ENCODE peak calls at places on chromosomes 3 and 15, in ten cellular contexts. One of them, this sample, is unnamed.

GRCh38 chr15:77633134-77633912 is 611 bp upstream of the LINGO1 start:
- DNase-seq in HFFc6: peak
- DNase-seq in GM20000: peak
- DNase-seq in A549: peak
- DNase-seq in endothelial cell of umbilical vein: peak
- DNase-seq in fibroblast of the aortic adventitia: peak
- DNase-seq in brain microvascular endothelial cell: peak
- DNase-seq in endothelial cell: peak
- DNase-seq in spleen: peak
- DNase-seq in fibroblast of pulmonary artery: peak
- DNase-seq in this sample: peak

GRCh38 chr3:150455341-150455740 is 47.2 kb downstream of the TSC22D2 start:
- DNase-seq in HFFc6: no peak
- DNase-seq in GM20000: no peak
- DNase-seq in A549: no peak
- DNase-seq in endothelial cell of umbilical vein: no peak
- DNase-seq in fibroblast of the aortic adventitia: no peak
- DNase-seq in brain microvascular endothelial cell: no peak
- DNase-seq in endothelial cell: no peak
- DNase-seq in spleen: no peak
- DNase-seq in fibroblast of pulmonary artery: no peak
- DNase-seq in this sample: no peak

GRCh38 chr3:108036984-108037741 is 53.7 kb downstream of the CD47 start:
- DNase-seq in HFFc6: peak
- DNase-seq in GM20000: peak
- DNase-seq in A549: no peak
- DNase-seq in endothelial cell of umbilical vein: no peak
- DNase-seq in fibroblast of the aortic adventitia: no peak
- DNase-seq in brain microvascular endothelial cell: no peak
- DNase-seq in endothelial cell: no peak
- DNase-seq in spleen: no peak
- DNase-seq in fibroblast of pulmonary artery: peak
- DNase-seq in this sample: no peak

GRCh38 chr3:58422756-58423324 is 10.8 kb downstream of the PDHB start:
- DNase-seq in HFFc6: no peak
- DNase-seq in GM20000: no peak
- DNase-seq in A549: peak
- DNase-seq in endothelial cell of umbilical vein: no peak
- DNase-seq in fibroblast of the aortic adventitia: peak
- DNase-seq in brain microvascular endothelial cell: no peak
- DNase-seq in endothelial cell: no peak
- DNase-seq in spleen: no peak
- DNase-seq in fibroblast of pulmonary artery: peak
- DNase-seq in this sample: no peak

GRCh38 chr15:29040367-29040745 is 154.6 kb downstream of the APBA2 start:
- DNase-seq in HFFc6: no peak
- DNase-seq in GM20000: no peak
- DNase-seq in A549: no peak
- DNase-seq in endothelial cell of umbilical vein: no peak
- DNase-seq in fibroblast of the aortic adventitia: peak
- DNase-seq in brain microvascular endothelial cell: peak
- DNase-seq in endothelial cell: no peak
- DNase-seq in spleen: no peak
- DNase-seq in fibroblast of pulmonary artery: peak
- DNase-seq in this sample: no peak

GRCh38 chr15:69660114-69660513 is 207.5 kb downstream of the RPLP1 start:
- DNase-seq in HFFc6: no peak
- DNase-seq in GM20000: no peak
- DNase-seq in A549: no peak
- DNase-seq in endothelial cell of umbilical vein: no peak
- DNase-seq in fibroblast of the aortic adventitia: no peak
- DNase-seq in brain microvascular endothelial cell: no peak
- DNase-seq in endothelial cell: no peak
- DNase-seq in spleen: no peak
- DNase-seq in fibroblast of pulmonary artery: no peak
- DNase-seq in this sample: no peak

GRCh38 chr3:7960601-7961000 is 541.0 kb upstream of the LMCD1 start:
- DNase-seq in HFFc6: no peak
- DNase-seq in GM20000: no peak
- DNase-seq in A549: no peak
- DNase-seq in endothelial cell of umbilical vein: no peak
- DNase-seq in fibroblast of the aortic adventitia: no peak
- DNase-seq in brain microvascular endothelial cell: no peak
- DNase-seq in endothelial cell: no peak
- DNase-seq in spleen: no peak
- DNase-seq in fibroblast of pulmonary artery: no peak
- DNase-seq in this sample: no peak

GRCh38 chr3:186002884-186003472 is 65.2 kb upstream of the TRA2B start:
- DNase-seq in HFFc6: peak
- DNase-seq in GM20000: no peak
- DNase-seq in A549: peak
- DNase-seq in endothelial cell of umbilical vein: peak
- DNase-seq in fibroblast of the aortic adventitia: no peak
- DNase-seq in brain microvascular endothelial cell: no peak
- DNase-seq in endothelial cell: no peak
- DNase-seq in spleen: no peak
- DNase-seq in fibroblast of pulmonary artery: peak
- DNase-seq in this sample: no peak

GRCh38 chr3:60277376-60277800 is 973.9 kb downstream of the FHIT start:
- DNase-seq in HFFc6: no peak
- DNase-seq in GM20000: no peak
- DNase-seq in A549: no peak
- DNase-seq in endothelial cell of umbilical vein: no peak
- DNase-seq in fibroblast of the aortic adventitia: no peak
- DNase-seq in brain microvascular endothelial cell: no peak
- DNase-seq in endothelial cell: no peak
- DNase-seq in spleen: no peak
- DNase-seq in fibroblast of pulmonary artery: no peak
- DNase-seq in this sample: no peak

GRCh38 chr15:70810916-70811578 is 42.9 kb downstream of the LARP6 start:
- DNase-seq in HFFc6: no peak
- DNase-seq in GM20000: no peak
- DNase-seq in A549: no peak
- DNase-seq in endothelial cell of umbilical vein: no peak
- DNase-seq in fibroblast of the aortic adventitia: no peak
- DNase-seq in brain microvascular endothelial cell: no peak
- DNase-seq in endothelial cell: no peak
- DNase-seq in spleen: peak
- DNase-seq in fibroblast of pulmonary artery: no peak
- DNase-seq in this sample: no peak

GRCh38 chr3:169526246-169526645 is 137.3 kb downstream of the MECOM start:
- DNase-seq in HFFc6: no peak
- DNase-seq in GM20000: no peak
- DNase-seq in A549: no peak
- DNase-seq in endothelial cell of umbilical vein: peak
- DNase-seq in fibroblast of the aortic adventitia: peak
- DNase-seq in brain microvascular endothelial cell: no peak
- DNase-seq in endothelial cell: no peak
- DNase-seq in spleen: no peak
- DNase-seq in fibroblast of pulmonary artery: no peak
- DNase-seq in this sample: no peak

DNA sequence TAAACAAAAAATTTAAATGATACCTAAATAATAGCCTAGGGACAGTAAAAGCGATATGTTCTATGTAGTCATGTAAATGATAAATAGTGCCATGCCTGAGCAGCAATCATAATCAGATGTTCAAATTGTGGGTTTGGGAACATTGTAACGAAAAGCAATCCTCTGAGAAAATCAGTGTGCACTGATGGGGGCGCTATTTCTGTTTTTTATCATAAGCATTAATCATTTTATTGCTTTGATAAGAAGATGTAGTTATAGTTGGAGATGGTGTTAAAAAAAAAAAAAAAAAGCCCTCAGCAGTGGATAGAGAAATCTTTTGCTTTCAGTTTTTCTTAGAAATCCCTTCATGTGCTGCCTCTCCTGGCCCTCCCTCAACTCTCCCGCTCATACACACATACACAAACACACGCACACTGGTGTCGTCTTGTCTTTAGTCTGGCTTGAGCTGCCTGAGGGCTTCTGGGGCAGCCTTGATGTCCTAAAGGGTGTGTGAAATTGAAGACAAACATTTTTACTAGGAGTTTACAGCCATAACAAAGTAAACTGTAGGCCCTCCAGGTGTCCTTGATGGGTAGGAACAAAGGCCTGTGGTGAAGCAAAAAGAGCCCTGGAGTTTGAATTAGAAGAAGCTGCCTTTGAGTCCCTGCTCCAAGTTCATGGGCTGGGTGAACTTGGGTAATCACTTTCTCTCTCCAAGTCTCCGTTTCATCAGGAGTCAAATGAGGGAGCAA is 428.1 kb downstream of the SOX2 start:
- DNase-seq in HFFc6: no peak
- DNase-seq in GM20000: no peak
- DNase-seq in A549: no peak
- DNase-seq in endothelial cell of umbilical vein: no peak
- DNase-seq in fibroblast of the aortic adventitia: no peak
- DNase-seq in brain microvascular endothelial cell: no peak
- DNase-seq in endothelial cell: no peak
- DNase-seq in spleen: no peak
- DNase-seq in fibroblast of pulmonary artery: no peak
- DNase-seq in this sample: no peak
- TF ChIP-seq CTCF in HFFc6: no peak
- TF ChIP-seq CTCF in GM20000: no peak
- TF ChIP-seq CTCF in A549: no peak
- TF ChIP-seq CTCF in endothelial cell of umbilical vein: no peak
- TF ChIP-seq CTCF in fibroblast of the aortic adventitia: no peak
- TF ChIP-seq CTCF in brain microvascular endothelial cell: no peak
- TF ChIP-seq CTCF in endothelial cell: peak
- TF ChIP-seq CTCF in spleen: no peak
- TF ChIP-seq CTCF in fibroblast of pulmonary artery: no peak
- TF ChIP-seq CTCF in this sample: no peak

GRCh38 chr15:91258436-91258779 is 158.4 kb downstream of the SV2B start:
- DNase-seq in HFFc6: no peak
- DNase-seq in GM20000: peak
- DNase-seq in A549: peak
- DNase-seq in endothelial cell of umbilical vein: no peak
- DNase-seq in fibroblast of the aortic adventitia: no peak
- DNase-seq in brain microvascular endothelial cell: no peak
- DNase-seq in endothelial cell: peak
- DNase-seq in spleen: no peak
- DNase-seq in fibroblast of pulmonary artery: no peak
- DNase-seq in this sample: peak
- TF ChIP-seq CTCF in HFFc6: peak
- TF ChIP-seq CTCF in GM20000: no peak
- TF ChIP-seq CTCF in A549: no peak
- TF ChIP-seq CTCF in endothelial cell of umbilical vein: no peak
- TF ChIP-seq CTCF in fibroblast of the aortic adventitia: no peak
- TF ChIP-seq CTCF in brain microvascular endothelial cell: peak
- TF ChIP-seq CTCF in endothelial cell: peak
- TF ChIP-seq CTCF in spleen: no peak
- TF ChIP-seq CTCF in fibroblast of pulmonary artery: no peak
- TF ChIP-seq CTCF in this sample: peak

GRCh38 chr3:126995926-126996512 is 13.1 kb downstream of the PLXNA1 start:
- DNase-seq in HFFc6: no peak
- DNase-seq in GM20000: no peak
- DNase-seq in A549: no peak
- DNase-seq in endothelial cell of umbilical vein: no peak
- DNase-seq in fibroblast of the aortic adventitia: no peak
- DNase-seq in brain microvascular endothelial cell: no peak
- DNase-seq in endothelial cell: no peak
- DNase-seq in spleen: no peak
- DNase-seq in fibroblast of pulmonary artery: no peak
- DNase-seq in this sample: no peak
- TF ChIP-seq CTCF in HFFc6: peak
- TF ChIP-seq CTCF in GM20000: peak
- TF ChIP-seq CTCF in A549: no peak
- TF ChIP-seq CTCF in endothelial cell of umbilical vein: peak
- TF ChIP-seq CTCF in fibroblast of the aortic adventitia: no peak
- TF ChIP-seq CTCF in brain microvascular endothelial cell: peak
- TF ChIP-seq CTCF in endothelial cell: no peak
- TF ChIP-seq CTCF in spleen: no peak
- TF ChIP-seq CTCF in fibroblast of pulmonary artery: peak
- TF ChIP-seq CTCF in this sample: no peak

DNA sequence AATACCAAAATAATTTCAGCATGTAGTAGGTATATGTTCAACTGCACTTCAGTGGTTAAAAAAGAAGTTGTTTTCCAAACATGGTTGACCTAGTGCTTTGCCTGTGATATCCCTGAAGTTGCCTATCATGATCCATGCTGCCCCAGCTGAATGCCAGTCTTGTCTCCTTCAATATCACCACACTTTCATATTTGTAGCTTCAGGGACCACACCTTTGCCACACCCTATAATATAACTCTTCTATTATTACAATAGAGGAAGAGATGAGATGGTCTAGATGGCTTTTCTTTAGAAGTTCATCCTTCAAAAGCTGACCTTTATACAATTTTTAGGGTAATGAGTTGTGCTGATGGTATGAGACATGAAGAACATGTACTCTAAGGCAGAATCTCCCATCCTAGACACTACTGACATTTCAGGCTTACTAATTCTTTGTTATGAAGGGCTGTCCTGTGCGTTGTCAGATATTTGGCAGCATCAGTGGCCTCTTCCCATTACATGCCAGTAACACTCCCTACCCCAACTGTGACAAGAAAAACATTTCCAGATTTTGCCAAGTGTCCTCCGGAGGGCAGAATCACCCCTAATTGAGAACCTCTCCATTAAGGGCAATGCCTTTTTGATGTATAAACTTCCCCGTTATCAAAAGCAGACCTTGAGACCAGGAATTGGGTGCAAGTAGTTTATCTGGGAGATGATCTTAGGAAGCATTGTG is 76.2 kb upstream of the PLCL2 start:
- DNase-seq in HFFc6: no peak
- DNase-seq in GM20000: no peak
- DNase-seq in A549: no peak
- DNase-seq in endothelial cell of umbilical vein: no peak
- DNase-seq in fibroblast of the aortic adventitia: no peak
- DNase-seq in brain microvascular endothelial cell: no peak
- DNase-seq in endothelial cell: no peak
- DNase-seq in spleen: no peak
- DNase-seq in fibroblast of pulmonary artery: no peak
- DNase-seq in this sample: no peak
- TF ChIP-seq CTCF in HFFc6: no peak
- TF ChIP-seq CTCF in GM20000: no peak
- TF ChIP-seq CTCF in A549: no peak
- TF ChIP-seq CTCF in endothelial cell of umbilical vein: no peak
- TF ChIP-seq CTCF in fibroblast of the aortic adventitia: no peak
- TF ChIP-seq CTCF in brain microvascular endothelial cell: no peak
- TF ChIP-seq CTCF in endothelial cell: no peak
- TF ChIP-seq CTCF in spleen: no peak
- TF ChIP-seq CTCF in fibroblast of pulmonary artery: no peak
- TF ChIP-seq CTCF in this sample: no peak

GRCh38 chr15:19973718-19974117 is 567.9 kb downstream of the GOLGA6L6 start:
- DNase-seq in HFFc6: no peak
- DNase-seq in GM20000: no peak
- DNase-seq in A549: no peak
- DNase-seq in endothelial cell of umbilical vein: no peak
- DNase-seq in fibroblast of the aortic adventitia: no peak
- DNase-seq in brain microvascular endothelial cell: no peak
- DNase-seq in endothelial cell: no peak
- DNase-seq in spleen: no peak
- DNase-seq in fibroblast of pulmonary artery: no peak
- DNase-seq in this sample: no peak
- TF ChIP-seq CTCF in HFFc6: no peak
- TF ChIP-seq CTCF in GM20000: no peak
- TF ChIP-seq CTCF in A549: no peak
- TF ChIP-seq CTCF in endothelial cell of umbilical vein: no peak
- TF ChIP-seq CTCF in fibroblast of the aortic adventitia: no peak
- TF ChIP-seq CTCF in brain microvascular endothelial cell: no peak
- TF ChIP-seq CTCF in endothelial cell: no peak
- TF ChIP-seq CTCF in spleen: no peak
- TF ChIP-seq CTCF in fibroblast of pulmonary artery: no peak
- TF ChIP-seq CTCF in this sample: no peak